ENCODE peak calls at places on chromosomes 5 and 9, in eight cellular contexts. One of them, this sample, is unnamed.

GRCh38 chr9:21873540-21874221 is 71.2 kb downstream of the MTAP start:
- DNase-seq in breast epithelium: no peak
- DNase-seq in upper lobe of right lung: no peak
- DNase-seq in small intestine: no peak
- DNase-seq in smooth muscle cell of the brain vasculature: no peak
- DNase-seq in aorta: no peak
- DNase-seq in GM12892: no peak
- DNase-seq in HTR-8/SVneo: peak
- DNase-seq in this sample: peak

GRCh38 chr9:27351438-27351837 is 54.5 kb upstream of the EQTN start:
- DNase-seq in breast epithelium: no peak
- DNase-seq in upper lobe of right lung: no peak
- DNase-seq in small intestine: no peak
- DNase-seq in smooth muscle cell of the brain vasculature: no peak
- DNase-seq in aorta: peak
- DNase-seq in GM12892: no peak
- DNase-seq in HTR-8/SVneo: no peak
- DNase-seq in this sample: no peak

GRCh38 chr9:111598730-111599091 is 736 bp downstream of the PTGR1 start:
- DNase-seq in breast epithelium: no peak
- DNase-seq in upper lobe of right lung: peak
- DNase-seq in small intestine: peak
- DNase-seq in smooth muscle cell of the brain vasculature: no peak
- DNase-seq in aorta: peak
- DNase-seq in GM12892: no peak
- DNase-seq in HTR-8/SVneo: no peak
- DNase-seq in this sample: peak

GRCh38 chr9:7144265-7145046 is 386.7 kb downstream of the KDM4C start:
- DNase-seq in breast epithelium: no peak
- DNase-seq in upper lobe of right lung: no peak
- DNase-seq in small intestine: no peak
- DNase-seq in smooth muscle cell of the brain vasculature: no peak
- DNase-seq in aorta: no peak
- DNase-seq in GM12892: no peak
- DNase-seq in HTR-8/SVneo: no peak
- DNase-seq in this sample: no peak

GRCh38 chr5:150251504-150251903 is 38.1 kb downstream of the CAMK2A start:
- DNase-seq in breast epithelium: no peak
- DNase-seq in upper lobe of right lung: no peak
- DNase-seq in small intestine: no peak
- DNase-seq in smooth muscle cell of the brain vasculature: no peak
- DNase-seq in aorta: peak
- DNase-seq in GM12892: no peak
- DNase-seq in HTR-8/SVneo: no peak
- DNase-seq in this sample: no peak

GRCh38 chr5:77437194-77437593 is 54.9 kb downstream of the WDR41 start:
- DNase-seq in breast epithelium: no peak
- DNase-seq in upper lobe of right lung: no peak
- DNase-seq in small intestine: peak
- DNase-seq in smooth muscle cell of the brain vasculature: no peak
- DNase-seq in aorta: no peak
- DNase-seq in GM12892: no peak
- DNase-seq in HTR-8/SVneo: no peak
- DNase-seq in this sample: no peak

GRCh38 chr5:59956130-59956773 is 62.7 kb upstream of the PDE4D start:
- DNase-seq in breast epithelium: no peak
- DNase-seq in upper lobe of right lung: no peak
- DNase-seq in small intestine: no peak
- DNase-seq in smooth muscle cell of the brain vasculature: no peak
- DNase-seq in aorta: no peak
- DNase-seq in GM12892: no peak
- DNase-seq in HTR-8/SVneo: no peak
- DNase-seq in this sample: no peak

GRCh38 chr9:134706522-134706921 is 64.9 kb downstream of the COL5A1 start:
- DNase-seq in breast epithelium: no peak
- DNase-seq in upper lobe of right lung: no peak
- DNase-seq in small intestine: no peak
- DNase-seq in smooth muscle cell of the brain vasculature: no peak
- DNase-seq in aorta: no peak
- DNase-seq in GM12892: no peak
- DNase-seq in HTR-8/SVneo: no peak
- DNase-seq in this sample: no peak

GRCh38 chr5:94693043-94693822 is 74.8 kb downstream of the SLF1 start:
- DNase-seq in breast epithelium: no peak
- DNase-seq in upper lobe of right lung: no peak
- DNase-seq in small intestine: peak
- DNase-seq in smooth muscle cell of the brain vasculature: no peak
- DNase-seq in aorta: no peak
- DNase-seq in GM12892: no peak
- DNase-seq in HTR-8/SVneo: peak
- DNase-seq in this sample: peak

GRCh38 chr9:90891656-90892055 is 90.0 kb downstream of the SYK start:
- DNase-seq in breast epithelium: no peak
- DNase-seq in upper lobe of right lung: no peak
- DNase-seq in small intestine: no peak
- DNase-seq in smooth muscle cell of the brain vasculature: no peak
- DNase-seq in aorta: no peak
- DNase-seq in GM12892: no peak
- DNase-seq in HTR-8/SVneo: no peak
- DNase-seq in this sample: no peak

GRCh38 chr5:133421394-133421793 is 190.9 kb downstream of the FSTL4 start:
- DNase-seq in breast epithelium: peak
- DNase-seq in upper lobe of right lung: no peak
- DNase-seq in small intestine: no peak
- DNase-seq in smooth muscle cell of the brain vasculature: no peak
- DNase-seq in aorta: no peak
- DNase-seq in GM12892: peak
- DNase-seq in HTR-8/SVneo: peak
- DNase-seq in this sample: peak

GRCh38 chr9:76962732-76963131 is 56.7 kb upstream of the FOXB2 start:
- DNase-seq in breast epithelium: no peak
- DNase-seq in upper lobe of right lung: no peak
- DNase-seq in small intestine: no peak
- DNase-seq in smooth muscle cell of the brain vasculature: no peak
- DNase-seq in aorta: no peak
- DNase-seq in GM12892: no peak
- DNase-seq in HTR-8/SVneo: no peak
- DNase-seq in this sample: no peak

GRCh38 chr5:5221731-5222130 is 81.6 kb downstream of the ADAMTS16 start:
- DNase-seq in breast epithelium: no peak
- DNase-seq in upper lobe of right lung: no peak
- DNase-seq in small intestine: no peak
- DNase-seq in smooth muscle cell of the brain vasculature: no peak
- DNase-seq in aorta: no peak
- DNase-seq in GM12892: no peak
- DNase-seq in HTR-8/SVneo: peak
- DNase-seq in this sample: peak

GRCh38 chr9:130913599-130914416 is 17.2 kb upstream of the QRFP start:
- DNase-seq in breast epithelium: no peak
- DNase-seq in upper lobe of right lung: no peak
- DNase-seq in small intestine: no peak
- DNase-seq in smooth muscle cell of the brain vasculature: no peak
- DNase-seq in aorta: no peak
- DNase-seq in GM12892: no peak
- DNase-seq in HTR-8/SVneo: no peak
- DNase-seq in this sample: no peak

GRCh38 chr9:94950040-94950732 is 223.7 kb downstream of the AOPEP start:
- DNase-seq in breast epithelium: no peak
- DNase-seq in upper lobe of right lung: no peak
- DNase-seq in small intestine: no peak
- DNase-seq in smooth muscle cell of the brain vasculature: no peak
- DNase-seq in aorta: no peak
- DNase-seq in GM12892: no peak
- DNase-seq in HTR-8/SVneo: no peak
- DNase-seq in this sample: no peak

GRCh38 chr5:177086918-177087706 is 397 bp downstream of the FGFR4 start:
- DNase-seq in breast epithelium: no peak
- DNase-seq in upper lobe of right lung: peak
- DNase-seq in small intestine: peak
- DNase-seq in smooth muscle cell of the brain vasculature: no peak
- DNase-seq in aorta: no peak
- DNase-seq in GM12892: peak
- DNase-seq in HTR-8/SVneo: peak
- DNase-seq in this sample: peak

GRCh38 chr5:27702339-27702820 is 664.0 kb upstream of the CDH9 start:
- DNase-seq in breast epithelium: no peak
- DNase-seq in upper lobe of right lung: no peak
- DNase-seq in small intestine: no peak
- DNase-seq in smooth muscle cell of the brain vasculature: no peak
- DNase-seq in aorta: no peak
- DNase-seq in GM12892: no peak
- DNase-seq in HTR-8/SVneo: peak
- DNase-seq in this sample: peak

GRCh38 chr9:138015021-138015829 is 137.6 kb downstream of the CACNA1B start:
- DNase-seq in breast epithelium: no peak
- DNase-seq in upper lobe of right lung: peak
- DNase-seq in small intestine: no peak
- DNase-seq in smooth muscle cell of the brain vasculature: no peak
- DNase-seq in aorta: no peak
- DNase-seq in GM12892: no peak
- DNase-seq in HTR-8/SVneo: no peak
- DNase-seq in this sample: no peak

GRCh38 chr5:127599321-127599720 is 49.6 kb upstream of the CTXN3 start:
- DNase-seq in breast epithelium: no peak
- DNase-seq in upper lobe of right lung: no peak
- DNase-seq in small intestine: no peak
- DNase-seq in smooth muscle cell of the brain vasculature: no peak
- DNase-seq in aorta: no peak
- DNase-seq in GM12892: no peak
- DNase-seq in HTR-8/SVneo: no peak
- DNase-seq in this sample: no peak

GRCh38 chr5:126499742-126500396 is 76.7 kb downstream of the GRAMD2B start:
- DNase-seq in breast epithelium: no peak
- DNase-seq in upper lobe of right lung: no peak
- DNase-seq in small intestine: peak
- DNase-seq in smooth muscle cell of the brain vasculature: no peak
- DNase-seq in aorta: no peak
- DNase-seq in GM12892: no peak
- DNase-seq in HTR-8/SVneo: no peak
- DNase-seq in this sample: peak

GRCh38 chr5:154850255-154851062 is at the start of gene FAXDC2:
- DNase-seq in breast epithelium: peak
- DNase-seq in upper lobe of right lung: peak
- DNase-seq in small intestine: no peak
- DNase-seq in smooth muscle cell of the brain vasculature: peak
- DNase-seq in aorta: peak
- DNase-seq in GM12892: no peak
- DNase-seq in HTR-8/SVneo: peak
- DNase-seq in this sample: no peak

GRCh38 chr5:15013654-15014463 is 142.3 kb upstream of the ANKH start:
- DNase-seq in breast epithelium: no peak
- DNase-seq in upper lobe of right lung: no peak
- DNase-seq in small intestine: peak
- DNase-seq in smooth muscle cell of the brain vasculature: peak
- DNase-seq in aorta: no peak
- DNase-seq in GM12892: no peak
- DNase-seq in HTR-8/SVneo: peak
- DNase-seq in this sample: peak

GRCh38 chr9:27204578-27204977 is 92.4 kb downstream of the EQTN start:
- DNase-seq in breast epithelium: no peak
- DNase-seq in upper lobe of right lung: no peak
- DNase-seq in small intestine: no peak
- DNase-seq in smooth muscle cell of the brain vasculature: no peak
- DNase-seq in aorta: no peak
- DNase-seq in GM12892: no peak
- DNase-seq in HTR-8/SVneo: no peak
- DNase-seq in this sample: peak

GRCh38 chr5:55360190-55360589 is 52.4 kb downstream of the MTREX start:
- DNase-seq in breast epithelium: no peak
- DNase-seq in upper lobe of right lung: no peak
- DNase-seq in small intestine: no peak
- DNase-seq in smooth muscle cell of the brain vasculature: no peak
- DNase-seq in aorta: no peak
- DNase-seq in GM12892: no peak
- DNase-seq in HTR-8/SVneo: no peak
- DNase-seq in this sample: no peak

GRCh38 chr9:38067892-38068615 is 973 bp downstream of the SHB start:
- DNase-seq in breast epithelium: no peak
- DNase-seq in upper lobe of right lung: peak
- DNase-seq in small intestine: no peak
- DNase-seq in smooth muscle cell of the brain vasculature: no peak
- DNase-seq in aorta: peak
- DNase-seq in GM12892: no peak
- DNase-seq in HTR-8/SVneo: no peak
- DNase-seq in this sample: no peak

GRCh38 chr9:120369608-120370220 is 210.3 kb downstream of the CDK5RAP2 start:
- DNase-seq in breast epithelium: no peak
- DNase-seq in upper lobe of right lung: no peak
- DNase-seq in small intestine: no peak
- DNase-seq in smooth muscle cell of the brain vasculature: no peak
- DNase-seq in aorta: no peak
- DNase-seq in GM12892: no peak
- DNase-seq in HTR-8/SVneo: no peak
- DNase-seq in this sample: no peak

GRCh38 chr5:175885813-175886212 is 14.4 kb downstream of the CPLX2 start:
- DNase-seq in breast epithelium: no peak
- DNase-seq in upper lobe of right lung: no peak
- DNase-seq in small intestine: no peak
- DNase-seq in smooth muscle cell of the brain vasculature: peak
- DNase-seq in aorta: no peak
- DNase-seq in GM12892: no peak
- DNase-seq in HTR-8/SVneo: no peak
- DNase-seq in this sample: no peak

GRCh38 chr5:73278693-73279092 is 105.7 kb downstream of the TMEM174 start:
- DNase-seq in breast epithelium: peak
- DNase-seq in upper lobe of right lung: no peak
- DNase-seq in small intestine: peak
- DNase-seq in smooth muscle cell of the brain vasculature: no peak
- DNase-seq in aorta: no peak
- DNase-seq in GM12892: no peak
- DNase-seq in HTR-8/SVneo: no peak
- DNase-seq in this sample: no peak

GRCh38 chr5:180389252-180390101 is 36.3 kb upstream of the GFPT2 start:
- DNase-seq in breast epithelium: peak
- DNase-seq in upper lobe of right lung: peak
- DNase-seq in small intestine: no peak
- DNase-seq in smooth muscle cell of the brain vasculature: no peak
- DNase-seq in aorta: peak
- DNase-seq in GM12892: no peak
- DNase-seq in HTR-8/SVneo: no peak
- DNase-seq in this sample: no peak

GRCh38 chr5:52947208-52947607 is 41.9 kb upstream of the ITGA2 start:
- DNase-seq in breast epithelium: no peak
- DNase-seq in upper lobe of right lung: no peak
- DNase-seq in small intestine: no peak
- DNase-seq in smooth muscle cell of the brain vasculature: no peak
- DNase-seq in aorta: no peak
- DNase-seq in GM12892: no peak
- DNase-seq in HTR-8/SVneo: no peak
- DNase-seq in this sample: no peak

GRCh38 chr5:39658861-39659260 is 234.1 kb upstream of the DAB2 start:
- DNase-seq in breast epithelium: no peak
- DNase-seq in upper lobe of right lung: no peak
- DNase-seq in small intestine: no peak
- DNase-seq in smooth muscle cell of the brain vasculature: no peak
- DNase-seq in aorta: no peak
- DNase-seq in GM12892: no peak
- DNase-seq in HTR-8/SVneo: no peak
- DNase-seq in this sample: no peak

GRCh38 chr5:164370841-164371240 is 865.4 kb downstream of the MAT2B start:
- DNase-seq in breast epithelium: no peak
- DNase-seq in upper lobe of right lung: no peak
- DNase-seq in small intestine: no peak
- DNase-seq in smooth muscle cell of the brain vasculature: no peak
- DNase-seq in aorta: no peak
- DNase-seq in GM12892: no peak
- DNase-seq in HTR-8/SVneo: no peak
- DNase-seq in this sample: no peak

GRCh38 chr9:79637180-79637925 is 65.6 kb downstream of the TLE4 start:
- DNase-seq in breast epithelium: no peak
- DNase-seq in upper lobe of right lung: no peak
- DNase-seq in small intestine: no peak
- DNase-seq in smooth muscle cell of the brain vasculature: no peak
- DNase-seq in aorta: no peak
- DNase-seq in GM12892: no peak
- DNase-seq in HTR-8/SVneo: no peak
- DNase-seq in this sample: no peak

GRCh38 chr9:124758061-124758460 is 13.1 kb downstream of the NR6A1 start:
- DNase-seq in breast epithelium: no peak
- DNase-seq in upper lobe of right lung: no peak
- DNase-seq in small intestine: no peak
- DNase-seq in smooth muscle cell of the brain vasculature: no peak
- DNase-seq in aorta: no peak
- DNase-seq in GM12892: no peak
- DNase-seq in HTR-8/SVneo: no peak
- DNase-seq in this sample: peak